ENCODE peak calls at places on chromosomes 5 and 9, in six cellular contexts. One of them, this sample, is unnamed.

GRCh38 chr5:73464016-73464745 is 15.6 kb upstream of the FOXD1 start:
- DNase-seq in lower leg skin: no peak
- DNase-seq in esophagus muscularis mucosa: peak; percentile 89
- DNase-seq in GM12878: no peak
- DNase-seq in transverse colon: no peak
- DNase-seq in body of pancreas: no peak
- DNase-seq in this sample: peak; percentile 43

GRCh38 chr5:154479944-154480750 is 2.1 kb upstream of the HAND1 start:
- DNase-seq in GM12878: no peak
- DNase-seq in body of pancreas: no peak
- DNase-seq in esophagus muscularis mucosa: no peak
- DNase-seq in transverse colon: no peak
- DNase-seq in lower leg skin: peak; percentile 76
- DNase-seq in this sample: no peak

GRCh38 chr5:150298701-150299451 is 3.8 kb downstream of the ARSI start:
- DNase-seq in esophagus muscularis mucosa: no peak
- DNase-seq in lower leg skin: no peak
- DNase-seq in transverse colon: no peak
- DNase-seq in body of pancreas: peak; percentile 30
- DNase-seq in GM12878: no peak
- DNase-seq in this sample: no peak

GRCh38 chr9:2854617-2855016 is 10.7 kb upstream of the PUM3 start:
- DNase-seq in transverse colon: no peak
- DNase-seq in esophagus muscularis mucosa: no peak
- DNase-seq in GM12878: no peak
- DNase-seq in lower leg skin: no peak
- DNase-seq in body of pancreas: no peak
- DNase-seq in this sample: no peak

GRCh38 chr9:98536542-98537173 is 172.1 kb downstream of the GABBR2 start:
- DNase-seq in transverse colon: peak; percentile 31
- DNase-seq in body of pancreas: peak; percentile 13
- DNase-seq in GM12878: peak; percentile 4
- DNase-seq in lower leg skin: no peak
- DNase-seq in esophagus muscularis mucosa: peak; percentile 74
- DNase-seq in this sample: no peak

GRCh38 chr5:178180141-178180863 is 6.9 kb downstream of the GMCL2 start:
- DNase-seq in esophagus muscularis mucosa: no peak
- DNase-seq in transverse colon: no peak
- DNase-seq in body of pancreas: no peak
- DNase-seq in GM12878: no peak
- DNase-seq in lower leg skin: no peak
- DNase-seq in this sample: no peak

GRCh38 chr9:113992994-113993393 is 85.1 kb downstream of the AMBP start:
- DNase-seq in GM12878: no peak
- DNase-seq in transverse colon: no peak
- DNase-seq in esophagus muscularis mucosa: no peak
- DNase-seq in lower leg skin: no peak
- DNase-seq in body of pancreas: no peak
- DNase-seq in this sample: no peak

GRCh38 chr9:115267788-115268187 is 149.8 kb upstream of the TNC start:
- DNase-seq in lower leg skin: no peak
- DNase-seq in esophagus muscularis mucosa: no peak
- DNase-seq in GM12878: no peak
- DNase-seq in body of pancreas: no peak
- DNase-seq in transverse colon: no peak
- DNase-seq in this sample: no peak

GRCh38 chr5:133746834-133747233 is 134.5 kb upstream of the FSTL4 start:
- DNase-seq in GM12878: no peak
- DNase-seq in body of pancreas: no peak
- DNase-seq in esophagus muscularis mucosa: no peak
- DNase-seq in lower leg skin: peak; percentile 29
- DNase-seq in transverse colon: no peak
- DNase-seq in this sample: no peak

GRCh38 chr9:98365227-98365669 is 109.8 kb upstream of the TBC1D2 start:
- DNase-seq in lower leg skin: no peak
- DNase-seq in GM12878: no peak
- DNase-seq in body of pancreas: no peak
- DNase-seq in transverse colon: no peak
- DNase-seq in esophagus muscularis mucosa: no peak
- DNase-seq in this sample: no peak

GRCh38 chr5:123819401-123819800 is 307.4 kb downstream of the CSNK1G3 start:
- DNase-seq in transverse colon: no peak
- DNase-seq in GM12878: no peak
- DNase-seq in esophagus muscularis mucosa: no peak
- DNase-seq in lower leg skin: no peak
- DNase-seq in body of pancreas: no peak
- DNase-seq in this sample: no peak

GRCh38 chr5:86968311-86968753 is 299.4 kb upstream of the RASA1 start:
- DNase-seq in esophagus muscularis mucosa: no peak
- DNase-seq in GM12878: no peak
- DNase-seq in transverse colon: no peak
- DNase-seq in body of pancreas: peak; percentile 14
- DNase-seq in lower leg skin: no peak
- DNase-seq in this sample: peak; percentile 54

GRCh38 chr5:178215263-178216002 is 11.1 kb downstream of the HNRNPAB start:
- DNase-seq in lower leg skin: no peak
- DNase-seq in transverse colon: peak; percentile 71
- DNase-seq in body of pancreas: no peak
- DNase-seq in GM12878: no peak
- DNase-seq in esophagus muscularis mucosa: no peak
- DNase-seq in this sample: no peak

GRCh38 chr9:107674937-107675277 is 185.3 kb upstream of the KLF4 start:
- DNase-seq in lower leg skin: peak; percentile 92
- DNase-seq in esophagus muscularis mucosa: no peak
- DNase-seq in transverse colon: peak; percentile 14
- DNase-seq in GM12878: no peak
- DNase-seq in body of pancreas: peak; percentile 62
- DNase-seq in this sample: no peak

GRCh38 chr9:89380437-89381307 is 62.4 kb downstream of the SECISBP2 start:
- DNase-seq in body of pancreas: no peak
- DNase-seq in transverse colon: no peak
- DNase-seq in lower leg skin: no peak
- DNase-seq in esophagus muscularis mucosa: no peak
- DNase-seq in GM12878: no peak
- DNase-seq in this sample: no peak

GRCh38 chr5:10702911-10703491 is 58.0 kb downstream of the DAP start:
- DNase-seq in esophagus muscularis mucosa: no peak
- DNase-seq in body of pancreas: peak; percentile 76
- DNase-seq in transverse colon: no peak
- DNase-seq in lower leg skin: no peak
- DNase-seq in GM12878: no peak
- DNase-seq in this sample: no peak

GRCh38 chr9:13083973-13084528 is 195.4 kb downstream of the MPDZ start:
- DNase-seq in transverse colon: no peak
- DNase-seq in lower leg skin: no peak
- DNase-seq in body of pancreas: no peak
- DNase-seq in esophagus muscularis mucosa: no peak
- DNase-seq in GM12878: no peak
- DNase-seq in this sample: no peak

GRCh38 chr5:2752059-2752874 is 790 bp upstream of the IRX2 start:
- DNase-seq in transverse colon: no peak
- DNase-seq in lower leg skin: peak; percentile 93
- DNase-seq in GM12878: no peak
- DNase-seq in esophagus muscularis mucosa: peak; percentile 60
- DNase-seq in body of pancreas: no peak
- DNase-seq in this sample: peak; percentile 58

GRCh38 chr9:69502671-69503301 is 169.4 kb downstream of the APBA1 start:
- DNase-seq in body of pancreas: no peak
- DNase-seq in GM12878: no peak
- DNase-seq in lower leg skin: no peak
- DNase-seq in esophagus muscularis mucosa: peak; percentile 29
- DNase-seq in transverse colon: no peak
- DNase-seq in this sample: no peak

GRCh38 chr5:32777733-32778132 is 66.6 kb downstream of the NPR3 start:
- DNase-seq in body of pancreas: no peak
- DNase-seq in lower leg skin: no peak
- DNase-seq in transverse colon: no peak
- DNase-seq in GM12878: no peak
- DNase-seq in esophagus muscularis mucosa: no peak
- DNase-seq in this sample: no peak

GRCh38 chr9:106800691-106801090 is 62.3 kb upstream of the ZNF462 start:
- DNase-seq in transverse colon: no peak
- DNase-seq in lower leg skin: no peak
- DNase-seq in esophagus muscularis mucosa: no peak
- DNase-seq in body of pancreas: no peak
- DNase-seq in GM12878: no peak
- DNase-seq in this sample: no peak

GRCh38 chr5:6359534-6359933 is 18.8 kb downstream of the MED10 start:
- DNase-seq in body of pancreas: no peak
- DNase-seq in lower leg skin: peak; percentile 58
- DNase-seq in GM12878: no peak
- DNase-seq in esophagus muscularis mucosa: no peak
- DNase-seq in transverse colon: no peak
- DNase-seq in this sample: no peak

GRCh38 chr5:150598821-150599273 is 41.6 kb upstream of the SYNPO start:
- DNase-seq in GM12878: no peak
- DNase-seq in transverse colon: no peak
- DNase-seq in esophagus muscularis mucosa: no peak
- DNase-seq in body of pancreas: no peak
- DNase-seq in lower leg skin: no peak
- DNase-seq in this sample: no peak

GRCh38 chr9:129832957-129833356 is 2.1 kb downstream of the C9orf78 start:
- DNase-seq in GM12878: no peak
- DNase-seq in transverse colon: no peak
- DNase-seq in body of pancreas: no peak
- DNase-seq in lower leg skin: no peak
- DNase-seq in esophagus muscularis mucosa: no peak
- DNase-seq in this sample: no peak

GRCh38 chr9:7844283-7844682 is 44.7 kb upstream of the DMAC1 start:
- DNase-seq in transverse colon: no peak
- DNase-seq in GM12878: no peak
- DNase-seq in lower leg skin: no peak
- DNase-seq in esophagus muscularis mucosa: no peak
- DNase-seq in body of pancreas: peak; percentile 3
- DNase-seq in this sample: no peak

GRCh38 chr5:77210091-77211012 is at the start of gene PDE8B:
- DNase-seq in transverse colon: no peak
- DNase-seq in lower leg skin: no peak
- DNase-seq in esophagus muscularis mucosa: no peak
- DNase-seq in GM12878: no peak
- DNase-seq in body of pancreas: no peak
- DNase-seq in this sample: no peak

GRCh38 chr5:60674251-60674650 is 25.7 kb downstream of the DEPDC1B start:
- DNase-seq in GM12878: no peak
- DNase-seq in lower leg skin: no peak
- DNase-seq in transverse colon: no peak
- DNase-seq in esophagus muscularis mucosa: no peak
- DNase-seq in body of pancreas: no peak
- DNase-seq in this sample: no peak

GRCh38 chr5:42982107-42982622 is 58.0 kb downstream of the ANXA2R start:
- DNase-seq in transverse colon: no peak
- DNase-seq in esophagus muscularis mucosa: no peak
- DNase-seq in lower leg skin: no peak
- DNase-seq in GM12878: no peak
- DNase-seq in body of pancreas: no peak
- DNase-seq in this sample: no peak

GRCh38 chr5:138874241-138874640 is 894 bp downstream of the LRRTM2 start:
- DNase-seq in lower leg skin: no peak
- DNase-seq in GM12878: no peak
- DNase-seq in transverse colon: no peak
- DNase-seq in body of pancreas: no peak
- DNase-seq in esophagus muscularis mucosa: no peak
- DNase-seq in this sample: no peak

GRCh38 chr5:81552844-81553569 is 159.1 kb upstream of the ACOT12 start:
- DNase-seq in body of pancreas: no peak
- DNase-seq in esophagus muscularis mucosa: no peak
- DNase-seq in GM12878: no peak
- DNase-seq in lower leg skin: no peak
- DNase-seq in transverse colon: no peak
- DNase-seq in this sample: no peak

GRCh38 chr5:171395042-171395441 is 7.4 kb downstream of the NPM1 start:
- DNase-seq in GM12878: no peak
- DNase-seq in transverse colon: no peak
- DNase-seq in esophagus muscularis mucosa: no peak
- DNase-seq in body of pancreas: no peak
- DNase-seq in lower leg skin: no peak
- DNase-seq in this sample: no peak
- H3K4me3 ChIP-seq in GM12878: peak overlapping the region; percentile 3
- H3K4me3 ChIP-seq in transverse colon: no peak overlapping the region
- H3K4me3 ChIP-seq in esophagus muscularis mucosa: no peak overlapping the region
- H3K4me3 ChIP-seq in body of pancreas: no peak overlapping the region
- H3K4me3 ChIP-seq in lower leg skin: no peak overlapping the region
- H3K4me3 ChIP-seq in this sample: no peak overlapping the region

GRCh38 chr9:135771401-135772051 is 69.5 kb downstream of the KCNT1 start:
- DNase-seq in GM12878: no peak
- DNase-seq in transverse colon: no peak
- DNase-seq in esophagus muscularis mucosa: no peak
- DNase-seq in body of pancreas: no peak
- DNase-seq in lower leg skin: no peak
- DNase-seq in this sample: no peak
- TF ChIP-seq CTCF in GM12878: no peak
- TF ChIP-seq CTCF in transverse colon: no peak
- TF ChIP-seq CTCF in esophagus muscularis mucosa: no peak
- TF ChIP-seq CTCF in body of pancreas: no peak
- TF ChIP-seq CTCF in lower leg skin: no peak
- TF ChIP-seq CTCF in this sample: no peak

DNA sequence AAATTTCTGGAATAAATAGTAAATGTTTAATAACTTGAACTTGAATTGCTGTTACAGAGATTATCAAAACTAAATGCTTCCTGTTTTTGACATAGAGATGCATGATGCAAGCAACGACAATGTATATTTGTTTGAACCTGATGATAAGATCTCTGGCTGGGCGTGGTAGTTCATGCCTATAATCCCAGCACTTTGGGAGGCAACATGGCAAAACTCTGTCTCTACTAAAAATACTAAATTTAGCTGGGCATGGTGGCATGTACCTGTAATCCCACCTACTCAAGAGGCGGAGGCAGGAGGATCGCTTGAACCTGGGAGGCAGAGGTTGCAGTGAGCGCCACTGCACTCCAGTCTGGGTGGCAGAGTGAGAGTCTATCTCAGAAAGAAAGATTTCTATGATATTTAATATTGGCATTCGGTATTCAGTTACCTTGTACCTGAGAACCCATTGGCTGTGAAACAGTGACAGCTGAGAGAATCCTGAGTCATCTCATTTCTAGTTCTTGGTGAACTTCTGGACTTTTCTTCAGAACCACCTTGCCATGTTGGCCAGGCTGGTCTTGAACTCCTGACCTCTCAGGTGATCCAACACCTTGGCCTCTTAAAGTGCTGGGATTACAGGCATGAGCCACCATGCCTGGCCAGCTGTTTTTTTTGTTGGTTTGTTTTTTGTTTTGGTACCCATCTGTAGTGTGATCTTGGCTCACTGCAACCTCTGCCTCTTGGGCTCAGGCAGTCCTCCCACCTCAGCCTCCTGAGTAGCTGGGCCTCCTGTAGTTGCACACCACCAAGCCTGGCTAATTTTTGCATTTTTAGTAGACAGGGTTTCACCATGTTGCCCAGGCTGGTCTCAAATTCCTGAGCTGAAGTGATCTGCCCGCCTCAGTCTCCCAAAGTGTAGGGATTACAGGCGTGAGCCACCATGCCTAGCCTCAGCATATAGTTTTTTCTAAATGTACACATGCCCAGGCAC is 10.0 kb upstream of the FGF18 start:
- DNase-seq in lower leg skin: peak; percentile 32
- DNase-seq in esophagus muscularis mucosa: no peak
- DNase-seq in body of pancreas: no peak
- DNase-seq in GM12878: no peak
- DNase-seq in transverse colon: no peak
- DNase-seq in this sample: no peak
- TF ChIP-seq POLR2A in lower leg skin: no peak
- TF ChIP-seq POLR2A in esophagus muscularis mucosa: no peak
- TF ChIP-seq POLR2A in body of pancreas: no peak
- TF ChIP-seq POLR2A in GM12878: peak; percentile 28
- TF ChIP-seq POLR2A in transverse colon: no peak
- TF ChIP-seq POLR2A in this sample: no peak

GRCh38 chr9:36150529-36151305 is 14.2 kb downstream of the GLIPR2 start:
- DNase-seq in body of pancreas: no peak
- DNase-seq in GM12878: no peak
- DNase-seq in lower leg skin: no peak
- DNase-seq in transverse colon: no peak
- DNase-seq in esophagus muscularis mucosa: no peak
- DNase-seq in this sample: no peak
- H3K4me3 ChIP-seq in body of pancreas: no peak overlapping the region
- H3K4me3 ChIP-seq in GM12878: no peak overlapping the region
- H3K4me3 ChIP-seq in lower leg skin: no peak overlapping the region
- H3K4me3 ChIP-seq in transverse colon: no peak overlapping the region
- H3K4me3 ChIP-seq in esophagus muscularis mucosa: no peak overlapping the region
- H3K4me3 ChIP-seq in this sample: no peak overlapping the region